ENCODE peak calls at places on chromosomes 4 and X, in eight cellular contexts. O is lower leg skin, J is vagina, W is breast epithelium, E is thyroid gland, L is Peyer's patch, N is spleen, R is IMR-90. P is an unnamed sample.

GRCh38 chr4:41590591-41590990 is 52.6 kb downstream of the LIMCH1 start:
- DNase-seq in O (no peak), J (no peak), W (peak; percentile 34), E (peak; percentile 83), L (no peak), N (no peak), R (no peak), P (no peak)

GRCh38 chrX:129738466-129739308 is at the start of gene XPNPEP2:
- DNase-seq in O (no peak), J (no peak), W (no peak), E (no peak), L (no peak), N (no peak), R (peak; percentile 18), P (no peak)

GRCh38 chrX:39504850-39505259 is 592.9 kb downstream of the BCOR start:
- DNase-seq in O (peak; percentile 17), J (no peak), W (no peak), E (no peak), L (no peak), N (no peak), R (no peak), P (no peak)

GRCh38 chr4:14856076-14856926 is 146.0 kb upstream of the CPEB2 start:
- DNase-seq in O (peak; percentile 92), J (no peak), W (peak; percentile 59), E (peak; percentile 5), L (no peak), N (no peak), R (peak; percentile 100), P (peak; percentile 50)

GRCh38 chr4:53377319-53378170 is at the start of gene FIP1L1:
- DNase-seq in O (peak; percentile 93), J (peak; percentile 97), W (peak; percentile 94), E (peak; percentile 97), L (peak; percentile 94), N (peak; percentile 99), R (peak; percentile 87), P (peak; percentile 77)

GRCh38 chrX:1357993-1358392 is 21.4 kb downstream of the IL3RA start:
- DNase-seq in O (no peak), J (no peak), W (no peak), E (no peak), L (no peak), N (peak; percentile 21), R (no peak), P (no peak)

GRCh38 chrX:53362439-53362838 is 60.0 kb downstream of the SMC1A start:
- DNase-seq in O (no peak), J (no peak), W (no peak), E (no peak), L (no peak), N (no peak), R (no peak), P (no peak)

GRCh38 chr4:116913451-116913850 is 171.9 kb downstream of the TRAM1L1 start:
- DNase-seq in O (no peak), J (no peak), W (no peak), E (no peak), L (no peak), N (no peak), R (no peak), P (no peak)

GRCh38 chr4:81084029-81084428 is 53.5 kb downstream of the BMP3 start:
- DNase-seq in O (no peak), J (no peak), W (no peak), E (no peak), L (no peak), N (no peak), R (peak; percentile 72), P (no peak)

GRCh38 chr4:44056721-44057151 is 391.9 kb downstream of the KCTD8 start:
- DNase-seq in O (no peak), J (no peak), W (no peak), E (no peak), L (no peak), N (no peak), R (no peak), P (no peak)

GRCh38 chr4:143185253-143186107 is 763 bp downstream of the USP38 start:
- DNase-seq in O (peak; percentile 25), J (no peak), W (no peak), E (peak; percentile 12), L (peak; percentile 16), N (peak; percentile 80), R (peak; percentile 8), P (no peak)
- TF ChIP-seq POLR2A in O (no peak), J (no peak), W (no peak), E (no peak), L (no peak), N (no peak), R (no peak), P (no peak)

GRCh38 chr4:129167640-129168260 is 71.8 kb downstream of the C4orf33 start:
- DNase-seq in O (no peak), J (no peak), W (no peak), E (peak; percentile 8), L (no peak), N (no peak), R (peak; percentile 2), P (no peak)
- TF ChIP-seq POLR2A in O (no peak), J (no peak), W (no peak), E (no peak), L (no peak), N (no peak), R (no peak), P (no peak)

GRCh38 chr4:88756149-88756548 is 58.5 kb upstream of the NAP1L5 start:
- DNase-seq in O (no peak), J (no peak), W (no peak), E (no peak), L (no peak), N (no peak), R (no peak), P (no peak)
- TF ChIP-seq POLR2A in O (no peak), J (no peak), W (no peak), E (no peak), L (no peak), N (no peak), R (no peak), P (no peak)

DNA sequence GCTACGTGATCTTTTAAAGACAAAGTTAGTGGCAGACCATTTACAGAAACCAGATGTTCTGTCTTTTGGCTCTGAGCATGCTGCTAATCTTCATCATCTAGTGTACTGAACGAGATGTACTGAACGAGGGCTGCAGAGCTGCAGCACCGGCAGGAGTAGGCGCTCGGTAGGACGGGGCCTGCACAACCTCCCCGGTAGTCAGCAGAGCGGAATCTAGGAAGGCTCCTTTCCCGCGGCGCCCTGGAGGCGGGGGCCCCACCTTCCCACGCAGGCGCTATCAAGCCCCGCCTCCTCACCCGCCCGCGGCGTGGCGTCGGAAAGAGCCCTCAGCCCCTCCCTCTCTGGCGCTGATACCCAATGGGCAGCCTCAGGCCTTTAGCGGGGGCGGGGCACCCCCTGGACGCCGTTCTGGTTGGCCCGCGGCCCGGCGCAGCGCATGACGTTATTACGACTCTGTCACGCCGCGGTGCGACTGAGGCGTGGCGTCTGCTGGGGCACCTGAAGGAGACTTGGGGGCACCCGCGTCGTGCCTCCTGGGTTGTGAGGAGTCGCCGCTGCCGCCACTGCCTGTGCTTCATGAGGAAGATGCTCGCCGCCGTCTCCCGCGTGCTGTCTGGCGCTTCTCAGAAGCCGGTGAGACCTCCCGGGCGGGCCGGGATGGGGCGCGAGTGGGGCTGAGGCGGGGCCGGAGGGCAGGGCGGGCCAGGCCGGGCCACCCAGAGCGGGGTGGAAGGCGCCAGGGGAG is at the start of gene PDHA1:
- DNase-seq in O (peak; percentile 87), J (no peak), W (peak; percentile 86), E (peak; percentile 92), L (peak; percentile 90), N (peak; percentile 96), R (peak; percentile 87), P (peak; percentile 33)
- TF ChIP-seq POLR2A in O (no peak), J (peak; percentile 35), W (peak; percentile 22), E (no peak), L (peak; percentile 70), N (peak; percentile 26), R (peak; percentile 71), P (peak; percentile 74)

GRCh38 chr4:48247142-48247877 is 22.3 kb downstream of the TEC start:
- DNase-seq in O (no peak), J (no peak), W (no peak), E (no peak), L (no peak), N (no peak), R (peak; percentile 46), P (no peak)

GRCh38 chr4:48244665-48245064 is 25.0 kb downstream of the TEC start:
- DNase-seq in O (no peak), J (no peak), W (no peak), E (no peak), L (no peak), N (no peak), R (no peak), P (no peak)

GRCh38 chr4:48243897-48244296 is 25.7 kb downstream of the TEC start:
- DNase-seq in O (no peak), J (no peak), W (no peak), E (no peak), L (no peak), N (no peak), R (no peak), P (no peak)

GRCh38 chr4:48241731-48242130 is 27.9 kb downstream of the TEC start:
- DNase-seq in O (no peak), J (no peak), W (no peak), E (no peak), L (no peak), N (no peak), R (no peak), P (no peak)

GRCh38 chr4:48243429-48243828 is 26.2 kb downstream of the TEC start:
- DNase-seq in O (no peak), J (no peak), W (no peak), E (no peak), L (no peak), N (no peak), R (no peak), P (no peak)
- TF ChIP-seq POLR2A in O (no peak), J (no peak), W (no peak), E (no peak), L (no peak), N (no peak), R (no peak), P (no peak)

GRCh38 chr4:155758500-155759371 is at the start of gene GUCY1B1:
- DNase-seq in O (peak; percentile 84), J (no peak), W (peak; percentile 90), E (peak; percentile 87), L (peak; percentile 68), N (peak; percentile 95), R (peak; percentile 94), P (peak; percentile 85)
- TF ChIP-seq POLR2A in O (no peak), J (peak; percentile 58), W (no peak), E (no peak), L (no peak), N (no peak), R (no peak), P (peak; percentile 43)